ENCODE peak calls at places on chromosomes 16 and 17, in nine cellular contexts. A, B, Z, X, K, L, R, G and T are unnamed samples.

GRCh38 chr17:55062921-55063320 is 94.4 kb downstream of the STXBP4 start:
- DNase-seq in Z (peak; percentile 86), X (no peak), B (no peak), K (peak; percentile 63), L (no peak), R (peak; percentile 26), G (no peak), A (no peak), T (no peak)

GRCh38 chr17:49612721-49613120 is 37.0 kb downstream of the NXPH3 start:
- DNase-seq in L (no peak), X (no peak), G (no peak), A (no peak), B (no peak), Z (no peak), R (no peak), K (no peak), T (no peak)

GRCh38 chr16:66409156-66409555 is 17.9 kb upstream of the BEAN1 start:
- DNase-seq in K (peak; percentile 69), R (no peak), X (no peak), B (peak; percentile 72), Z (peak; percentile 90), A (no peak), G (no peak), L (no peak), T (no peak)

GRCh38 chr16:78362736-78363135 is 263.3 kb downstream of the WWOX start:
- DNase-seq in L (no peak), R (no peak), B (no peak), A (no peak), Z (no peak), K (no peak), X (no peak), G (no peak), T (no peak)

GRCh38 chr17:82250868-82251500 is 22.1 kb downstream of the SLC16A3 start:
- DNase-seq in X (no peak), Z (no peak), L (peak; percentile 30), A (no peak), R (no peak), K (no peak), G (no peak), B (no peak), T (peak; percentile 46)

GRCh38 chr16:396605-397004 is 394 bp upstream of the NME4 start:
- DNase-seq in B (peak; percentile 64), L (no peak), G (no peak), Z (no peak), A (peak; percentile 86), K (peak; percentile 41), R (no peak), X (peak; percentile 83), T (no peak)

GRCh38 chr17:53101706-53102105 is 721.0 kb upstream of the KIF2B start:
- DNase-seq in G (no peak), X (no peak), A (no peak), L (no peak), Z (no peak), B (no peak), R (no peak), K (no peak), T (no peak)

GRCh38 chr17:78959803-78960202 is 19.9 kb downstream of the LGALS3BP start:
- DNase-seq in Z (no peak), K (no peak), L (no peak), B (no peak), X (no peak), A (no peak), G (no peak), R (no peak), T (no peak)

GRCh38 chr16:72469932-72470331 is 298.0 kb upstream of the PMFBP1 start:
- DNase-seq in G (no peak), A (no peak), X (no peak), B (no peak), R (no peak), K (no peak), L (no peak), Z (no peak), T (no peak)

GRCh38 chr16:3454093-3454492 is 10.6 kb downstream of the NAA60 start:
- DNase-seq in L (no peak), A (no peak), K (peak; percentile 8), X (no peak), G (no peak), R (no peak), B (no peak), Z (peak; percentile 58), T (no peak)

GRCh38 chr16:79093554-79093967 is 507.0 kb downstream of the MAF start:
- DNase-seq in L (peak; percentile 68), R (no peak), K (no peak), B (no peak), X (no peak), A (no peak), G (peak; percentile 79), Z (no peak), T (peak; percentile 84)

GRCh38 chr16:57023541-57024249 is 34.3 kb downstream of the NLRC5 start:
- DNase-seq in L (no peak), B (no peak), K (no peak), G (peak; percentile 73), Z (no peak), X (no peak), R (no peak), A (no peak), T (no peak)

GRCh38 chr17:32161506-32162365 is 19.4 kb downstream of the RHOT1 start:
- DNase-seq in R (no peak), Z (peak; percentile 41), B (peak; percentile 69), K (peak; percentile 93), G (no peak), X (no peak), A (no peak), L (no peak), T (no peak)

GRCh38 chr17:20214807-20215206 is 205.6 kb downstream of the SPECC1 start:
- DNase-seq in K (no peak), A (no peak), X (no peak), L (no peak), G (no peak), B (no peak), Z (no peak), R (no peak), T (no peak)

GRCh38 chr16:58127033-58127556 is 2.1 kb downstream of the CFAP20 start:
- DNase-seq in K (peak; percentile 43), A (no peak), G (no peak), L (no peak), X (no peak), Z (no peak), R (no peak), B (peak; percentile 82), T (no peak)
- TF ChIP-seq CTCF in K (peak; percentile 38), A (peak; percentile 31), G (peak; percentile 46), L (no peak), X (peak; percentile 36), Z (no peak), R (peak; percentile 12), B (peak; percentile 38), T (peak; percentile 21)

DNA sequence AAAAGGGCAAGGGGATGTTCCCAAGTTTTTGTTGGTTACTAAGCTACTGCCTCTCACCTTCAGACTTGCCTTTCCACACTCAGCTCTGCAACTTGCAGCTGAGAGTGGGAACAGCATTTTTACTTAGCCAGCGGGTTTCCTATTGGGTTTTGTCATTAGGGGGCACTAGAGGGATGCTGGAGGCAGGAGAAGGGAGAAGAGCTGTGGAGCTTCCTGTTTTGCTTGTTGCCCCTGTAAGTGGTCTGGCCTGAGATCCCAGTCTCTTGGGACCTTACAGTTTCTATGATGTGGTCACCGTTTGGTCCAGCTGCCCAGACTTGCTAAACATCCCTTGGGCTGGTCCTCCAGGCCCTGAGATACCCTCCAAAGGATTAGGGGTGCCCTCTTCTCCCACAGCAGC is 209.6 kb upstream of the NLRP1 start:
- DNase-seq in L (no peak), G (no peak), K (no peak), X (no peak), A (no peak), Z (no peak), R (no peak), B (no peak), T (no peak)
- TF ChIP-seq CTCF in L (no peak), G (no peak), K (no peak), X (no peak), A (no peak), Z (no peak), R (no peak), B (peak; percentile 42), T (no peak)

DNA sequence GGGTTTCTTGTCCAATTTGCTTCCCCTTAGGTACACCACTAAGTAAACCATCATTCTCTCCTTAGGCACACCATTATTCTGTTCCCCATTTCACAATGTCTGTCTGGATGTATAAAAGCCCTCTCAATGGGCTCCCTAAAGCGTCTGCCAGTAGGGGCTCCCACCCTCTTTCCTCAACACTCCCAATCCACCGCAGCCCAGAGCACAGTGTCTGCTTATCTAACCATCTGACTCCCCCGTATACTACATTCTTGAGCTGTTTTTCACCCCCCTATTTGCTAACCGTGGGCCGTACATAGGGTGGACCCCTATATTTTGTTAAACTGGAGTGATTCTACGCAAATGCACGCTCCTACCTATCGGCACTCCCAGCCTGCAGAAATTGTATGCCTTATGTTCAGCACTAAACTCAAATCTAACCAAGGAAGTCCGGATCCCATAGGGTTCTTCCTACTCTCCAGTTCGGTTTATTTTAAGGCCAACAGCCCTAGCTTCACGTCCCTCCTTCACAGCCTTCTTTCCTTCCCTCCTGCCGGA is 674 bp upstream of the PSMD3 start:
- DNase-seq in B (peak; percentile 26), G (no peak), R (no peak), K (peak; percentile 19), L (no peak), X (peak; percentile 67), Z (no peak), A (peak; percentile 56), T (no peak)
- TF ChIP-seq CTCF in B (no peak), G (no peak), R (peak; percentile 7), K (peak; percentile 8), L (no peak), X (no peak), Z (no peak), A (no peak), T (no peak)

DNA sequence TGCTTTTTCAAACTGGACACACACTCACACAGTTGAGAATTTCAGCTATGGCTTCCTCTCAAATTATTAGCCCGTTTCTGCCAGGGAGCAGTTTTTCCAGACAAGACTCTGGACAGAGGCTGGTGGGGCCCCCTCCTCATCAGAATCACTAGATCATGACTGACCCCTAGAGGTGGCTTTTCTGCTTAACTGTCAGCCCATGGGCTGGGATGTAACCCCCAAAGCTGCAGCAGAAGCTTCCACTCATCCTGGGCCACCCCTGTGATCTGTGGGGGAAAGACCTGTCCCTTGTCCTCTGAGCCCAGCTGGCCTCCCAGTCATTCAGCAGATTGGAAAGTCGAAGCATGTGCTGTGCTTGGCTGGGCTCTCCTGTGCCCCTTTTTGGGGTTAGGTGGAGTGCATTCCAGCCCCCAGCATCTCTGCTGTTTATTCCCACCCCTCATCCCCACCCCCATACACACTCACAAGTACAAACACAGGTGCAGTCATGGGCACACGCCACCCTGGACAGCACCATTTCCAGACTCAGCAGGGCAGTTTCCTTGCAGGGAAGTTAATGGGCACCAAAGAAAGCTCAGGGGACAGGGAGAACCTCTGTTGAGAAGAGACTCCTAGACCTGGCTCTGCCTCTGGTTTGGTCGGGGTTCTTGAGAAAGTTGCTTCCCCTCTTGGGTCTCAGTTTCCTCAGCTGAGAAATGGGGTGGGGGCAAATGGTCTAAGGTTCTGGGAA is 77.6 kb upstream of the RBL2 start:
- DNase-seq in K (no peak), A (no peak), G (no peak), R (no peak), L (no peak), B (no peak), X (no peak), Z (no peak), T (no peak)
- TF ChIP-seq CTCF in K (no peak), A (no peak), G (no peak), R (no peak), L (no peak), B (no peak), X (no peak), Z (no peak), T (no peak)

GRCh38 chr16:30355144-30355953 is at the start of gene CD2BP2:
- DNase-seq in B (peak; percentile 100), L (peak; percentile 99), X (peak; percentile 96), R (peak; percentile 97), G (peak; percentile 98), A (peak; percentile 95), K (peak; percentile 100), Z (peak; percentile 99), T (peak; percentile 99)
- TF ChIP-seq CTCF in B (no peak), L (no peak), X (no peak), R (peak; percentile 7), G (no peak), A (no peak), K (peak; percentile 6), Z (no peak), T (no peak)